ENCODE peak calls at places on chromosome 1, in six cellular contexts. One of them, this sample, is unnamed.

GRCh38 chr1:200279810-200280411 is 129.9 kb downstream of the ZNF281 start:
- DNase-seq in Daoy: peak; percentile 68
- DNase-seq in Kasumi-1: peak; percentile 48
- DNase-seq in globus pallidus: peak; percentile 58
- DNase-seq in left ventricle myocardium superior: no peak
- DNase-seq in NCI-H774: peak; percentile 33
- DNase-seq in this sample: peak; percentile 35

GRCh38 chr1:8880068-8880676 is 1.7 kb upstream of the ENO1 start:
- DNase-seq in Daoy: peak; percentile 91
- DNase-seq in globus pallidus: no peak
- DNase-seq in Kasumi-1: peak; percentile 71
- DNase-seq in NCI-H774: no peak
- DNase-seq in left ventricle myocardium superior: no peak
- DNase-seq in this sample: peak; percentile 66

GRCh38 chr1:63969461-63969893 is 195.7 kb downstream of the ROR1 start:
- DNase-seq in globus pallidus: peak; percentile 80
- DNase-seq in left ventricle myocardium superior: no peak
- DNase-seq in Daoy: peak; percentile 74
- DNase-seq in NCI-H774: no peak
- DNase-seq in Kasumi-1: no peak
- DNase-seq in this sample: no peak

GRCh38 chr1:236673284-236673919 is 12.9 kb upstream of the ACTN2 start:
- DNase-seq in Daoy: no peak
- DNase-seq in globus pallidus: no peak
- DNase-seq in left ventricle myocardium superior: no peak
- DNase-seq in Kasumi-1: no peak
- DNase-seq in NCI-H774: no peak
- DNase-seq in this sample: no peak

GRCh38 chr1:168488153-168488552 is 55.6 kb downstream of the XCL2 start:
- DNase-seq in Daoy: peak; percentile 40
- DNase-seq in left ventricle myocardium superior: peak; percentile 68
- DNase-seq in NCI-H774: no peak
- DNase-seq in Kasumi-1: no peak
- DNase-seq in globus pallidus: peak; percentile 21
- DNase-seq in this sample: no peak

GRCh38 chr1:236534164-236534651 is 10.4 kb downstream of the LGALS8 start:
- DNase-seq in Kasumi-1: no peak
- DNase-seq in NCI-H774: no peak
- DNase-seq in Daoy: peak; percentile 70
- DNase-seq in left ventricle myocardium superior: no peak
- DNase-seq in globus pallidus: no peak
- DNase-seq in this sample: no peak

GRCh38 chr1:160400284-160400645 is at the start of gene VANGL2:
- DNase-seq in globus pallidus: peak; percentile 82
- DNase-seq in Daoy: peak; percentile 86
- DNase-seq in NCI-H774: no peak
- DNase-seq in left ventricle myocardium superior: peak; percentile 90
- DNase-seq in Kasumi-1: peak; percentile 22
- DNase-seq in this sample: peak; percentile 37

GRCh38 chr1:20829531-20829930 is 42.4 kb upstream of the HP1BP3 start:
- DNase-seq in Daoy: no peak
- DNase-seq in left ventricle myocardium superior: no peak
- DNase-seq in globus pallidus: no peak
- DNase-seq in NCI-H774: no peak
- DNase-seq in Kasumi-1: no peak
- DNase-seq in this sample: no peak

GRCh38 chr1:49229555-49229954 is 452.9 kb upstream of the BEND5 start:
- DNase-seq in Daoy: no peak
- DNase-seq in Kasumi-1: no peak
- DNase-seq in globus pallidus: no peak
- DNase-seq in NCI-H774: no peak
- DNase-seq in left ventricle myocardium superior: no peak
- DNase-seq in this sample: no peak

GRCh38 chr1:19344372-19344810 is 32.3 kb downstream of the SLC66A1 start:
- DNase-seq in NCI-H774: no peak
- DNase-seq in Kasumi-1: peak; percentile 4
- DNase-seq in globus pallidus: peak; percentile 45
- DNase-seq in left ventricle myocardium superior: peak; percentile 80
- DNase-seq in Daoy: peak; percentile 69
- DNase-seq in this sample: peak; percentile 61

GRCh38 chr1:178634445-178634844 is 90.6 kb upstream of the RALGPS2 start:
- DNase-seq in Daoy: no peak
- DNase-seq in left ventricle myocardium superior: peak; percentile 45
- DNase-seq in NCI-H774: no peak
- DNase-seq in globus pallidus: no peak
- DNase-seq in Kasumi-1: no peak
- DNase-seq in this sample: no peak

GRCh38 chr1:174219606-174220370 is 60.5 kb downstream of the RABGAP1L start:
- DNase-seq in left ventricle myocardium superior: no peak
- DNase-seq in Daoy: no peak
- DNase-seq in globus pallidus: no peak
- DNase-seq in NCI-H774: no peak
- DNase-seq in Kasumi-1: no peak
- DNase-seq in this sample: no peak

GRCh38 chr1:247060771-247061170 is 17.8 kb downstream of the ZNF670 start:
- DNase-seq in globus pallidus: no peak
- DNase-seq in Kasumi-1: no peak
- DNase-seq in NCI-H774: no peak
- DNase-seq in left ventricle myocardium superior: no peak
- DNase-seq in Daoy: no peak
- DNase-seq in this sample: no peak

This sample was measured in NAMALWA.